ENCODE peak calls at places on chromosomes 5 and 9, in four cellular contexts. J is HepG2, W is K562, K is HCT116. T is an unnamed sample.

GRCh38 chr5:128632264-128632663 is 94.2 kb upstream of the FBN2 start:
- DNase-seq in J (no peak), W (no peak), K (no peak), T (no peak)

GRCh38 chr5:43129161-43129560 is 8.4 kb downstream of the ZNF131 start:
- DNase-seq in J (no peak), W (no peak), K (no peak), T (no peak)

GRCh38 chr9:126431112-126431742 is 104.6 kb downstream of the MVB12B start:
- DNase-seq in J (no peak), W (no peak), K (no peak), T (no peak)

GRCh38 chr9:131714161-131714646 is 25.7 kb downstream of the RAPGEF1 start:
- DNase-seq in J (no peak), W (no peak), K (no peak), T (no peak)

GRCh38 chr5:16787278-16787677 is 148.8 kb downstream of the MYO10 start:
- DNase-seq in J (no peak), W (no peak), K (no peak), T (peak)

GRCh38 chr9:111622626-111623025 is 8.5 kb upstream of the DNAJC25 start:
- DNase-seq in J (peak), W (no peak), K (no peak), T (no peak)

GRCh38 chr9:89642789-89643188 is 38.0 kb downstream of the GADD45G start:
- DNase-seq in J (no peak), W (no peak), K (no peak), T (no peak)

GRCh38 chr9:115717711-115718173 is 435.8 kb upstream of the PAPPA start:
- DNase-seq in J (no peak), W (no peak), K (no peak), T (no peak)

GRCh38 chr9:92160786-92161185 is 45.6 kb upstream of the SPTLC1 start:
- DNase-seq in J (no peak), W (no peak), K (no peak), T (no peak)

GRCh38 chr5:178469011-178469974 is 120.9 kb downstream of the COL23A1 start:
- DNase-seq in J (no peak), W (no peak), K (no peak), T (peak)

GRCh38 chr5:151107738-151108520 is 27.1 kb upstream of the TNIP1 start:
- DNase-seq in J (no peak), W (no peak), K (no peak), T (no peak)

GRCh38 chr5:89330087-89330486 is 447.1 kb upstream of the MEF2C start:
- DNase-seq in J (no peak), W (no peak), K (no peak), T (no peak)

GRCh38 chr5:160287378-160288051 is 24.8 kb downstream of the CCNJL start:
- DNase-seq in J (peak), W (no peak), K (no peak), T (peak)

GRCh38 chr9:13239208-13239607 is 40.3 kb downstream of the MPDZ start:
- DNase-seq in J (no peak), W (no peak), K (no peak), T (peak)

GRCh38 chr5:34970552-34970951 is 41.2 kb downstream of the DNAJC21 start:
- DNase-seq in J (no peak), W (no peak), K (no peak), T (no peak)

GRCh38 chr5:107670028-107670926 is 460 bp downstream of the EFNA5 start:
- DNase-seq in J (no peak), W (no peak), K (no peak), T (peak)

GRCh38 chr5:142156839-142157463 is 48.4 kb downstream of the NDFIP1 start:
- DNase-seq in J (no peak), W (no peak), K (no peak), T (no peak)

GRCh38 chr9:71984388-71985069 is 73.1 kb downstream of the C9orf85 start:
- DNase-seq in J (no peak), W (no peak), K (no peak), T (no peak)

GRCh38 chr5:139743001-139743771 is 52.4 kb upstream of the PSD2 start:
- DNase-seq in J (no peak), W (no peak), K (no peak), T (no peak)

GRCh38 chr5:147455321-147455720 is 54.5 kb downstream of the DPYSL3 start:
- DNase-seq in J (no peak), W (no peak), K (no peak), T (no peak)

GRCh38 chr5:130096488-130096887 is 192.2 kb downstream of the CHSY3 start:
- DNase-seq in J (no peak), W (no peak), K (no peak), T (no peak)

GRCh38 chr5:124963236-124963929 is 216.9 kb upstream of the ZNF608 start:
- DNase-seq in J (peak), W (no peak), K (no peak), T (no peak)

GRCh38 chr5:66958126-66958983 is 238.2 kb downstream of the CD180 start:
- DNase-seq in J (no peak), W (no peak), K (no peak), T (no peak)

GRCh38 chr5:145554399-145554798 is 280.7 kb downstream of the PRELID2 start:
- DNase-seq in J (no peak), W (no peak), K (peak), T (peak)

GRCh38 chr5:133519191-133519590 is 93.2 kb downstream of the FSTL4 start:
- DNase-seq in J (no peak), W (no peak), K (no peak), T (no peak)

GRCh38 chr9:114668146-114668545 is 10.5 kb upstream of the TEX53 start:
- DNase-seq in J (no peak), W (no peak), K (no peak), T (no peak)

GRCh38 chr5:1100652-1101574 is 10.9 kb downstream of the SLC12A7 start:
- DNase-seq in J (no peak), W (no peak), K (no peak), T (no peak)

GRCh38 chr5:90477073-90477472 is 2.4 kb downstream of the POLR3G start:
- DNase-seq in J (no peak), W (no peak), K (no peak), T (no peak)

GRCh38 chr5:167944121-167944858 is 347.2 kb upstream of the WWC1 start:
- DNase-seq in J (no peak), W (no peak), K (no peak), T (peak)

GRCh38 chr9:90306118-90306517 is 336.5 kb downstream of the DIRAS2 start:
- DNase-seq in J (no peak), W (no peak), K (no peak), T (no peak)

GRCh38 chr9:8677725-8678124 is 878.1 kb upstream of the DMAC1 start:
- DNase-seq in J (no peak), W (no peak), K (no peak), T (no peak)

GRCh38 chr9:127087836-127088235 is 34.6 kb downstream of the ANGPTL2 start:
- DNase-seq in J (no peak), W (no peak), K (no peak), T (no peak)

GRCh38 chr9:4970970-4971641 is 14.0 kb upstream of the JAK2 start:
- DNase-seq in J (no peak), W (no peak), K (no peak), T (no peak)

GRCh38 chr9:111974092-111974681 is 77.6 kb downstream of the UGCG start:
- DNase-seq in J (no peak), W (no peak), K (no peak), T (no peak)

GRCh38 chr9:119009253-119009652 is 360.0 kb downstream of the BRINP1 start:
- DNase-seq in J (no peak), W (no peak), K (no peak), T (no peak)

GRCh38 chr5:68949711-68950110 is 144.1 kb upstream of the SLC30A5 start:
- DNase-seq in J (no peak), W (no peak), K (no peak), T (no peak)

GRCh38 chr9:69421908-69422801 is 97.1 kb downstream of the ENTREP1 start:
- DNase-seq in J (peak), W (peak), K (peak), T (peak)

GRCh38 chr5:150584561-150585335 is 55.7 kb upstream of the SYNPO start:
- DNase-seq in J (no peak), W (no peak), K (no peak), T (no peak)

GRCh38 chr5:137220523-137220927 is 278.6 kb downstream of the SPOCK1 start:
- DNase-seq in J (peak), W (peak), K (peak), T (peak)

GRCh38 chr9:134220311-134220710 is 55.9 kb upstream of the RNU6ATAC start:
- DNase-seq in J (peak), W (peak), K (no peak), T (peak)
- TF ChIP-seq REST in J (no peak), W (no peak), K (no peak), T (no peak)

DNA sequence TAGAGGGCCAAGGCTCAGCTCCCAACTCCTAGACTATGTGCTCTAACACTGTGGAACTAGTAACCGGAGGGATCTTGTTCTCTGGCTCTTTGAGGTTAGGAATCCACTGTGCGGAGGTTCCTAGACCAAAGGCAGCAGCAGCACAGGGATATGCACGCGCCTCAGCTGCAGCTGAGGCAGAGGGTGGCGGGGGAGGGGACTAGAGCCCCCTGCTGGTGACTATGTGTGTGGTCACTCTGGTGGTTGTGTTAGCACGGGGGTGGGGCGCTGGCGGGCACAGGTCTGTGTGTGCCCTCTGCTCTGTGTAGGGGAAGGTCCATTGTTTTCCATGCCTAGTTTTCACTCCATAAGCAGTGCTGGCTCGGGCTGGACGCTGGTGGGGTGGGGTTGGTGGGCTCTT is 458.0 kb upstream of the IZUMO3 start:
- DNase-seq in J (peak), W (no peak), K (no peak), T (no peak)
- TF ChIP-seq ELF1 in J (no peak), W (no peak), K (no peak), T (no peak)

GRCh38 chr9:33927694-33928093 is 110.7 kb downstream of the UBE2R2 start:
- DNase-seq in J (no peak), W (no peak), K (no peak), T (no peak)

GRCh38 chr9:33923998-33924701 is 107.2 kb downstream of the UBE2R2 start:
- DNase-seq in J (no peak), W (no peak), K (no peak), T (no peak)

GRCh38 chr9:33926746-33927485 is 110.0 kb downstream of the UBE2R2 start:
- DNase-seq in J (no peak), W (no peak), K (no peak), T (no peak)

GRCh38 chr9:33923079-33923478 is 106.1 kb downstream of the UBE2R2 start:
- DNase-seq in J (no peak), W (no peak), K (no peak), T (no peak)

DNA sequence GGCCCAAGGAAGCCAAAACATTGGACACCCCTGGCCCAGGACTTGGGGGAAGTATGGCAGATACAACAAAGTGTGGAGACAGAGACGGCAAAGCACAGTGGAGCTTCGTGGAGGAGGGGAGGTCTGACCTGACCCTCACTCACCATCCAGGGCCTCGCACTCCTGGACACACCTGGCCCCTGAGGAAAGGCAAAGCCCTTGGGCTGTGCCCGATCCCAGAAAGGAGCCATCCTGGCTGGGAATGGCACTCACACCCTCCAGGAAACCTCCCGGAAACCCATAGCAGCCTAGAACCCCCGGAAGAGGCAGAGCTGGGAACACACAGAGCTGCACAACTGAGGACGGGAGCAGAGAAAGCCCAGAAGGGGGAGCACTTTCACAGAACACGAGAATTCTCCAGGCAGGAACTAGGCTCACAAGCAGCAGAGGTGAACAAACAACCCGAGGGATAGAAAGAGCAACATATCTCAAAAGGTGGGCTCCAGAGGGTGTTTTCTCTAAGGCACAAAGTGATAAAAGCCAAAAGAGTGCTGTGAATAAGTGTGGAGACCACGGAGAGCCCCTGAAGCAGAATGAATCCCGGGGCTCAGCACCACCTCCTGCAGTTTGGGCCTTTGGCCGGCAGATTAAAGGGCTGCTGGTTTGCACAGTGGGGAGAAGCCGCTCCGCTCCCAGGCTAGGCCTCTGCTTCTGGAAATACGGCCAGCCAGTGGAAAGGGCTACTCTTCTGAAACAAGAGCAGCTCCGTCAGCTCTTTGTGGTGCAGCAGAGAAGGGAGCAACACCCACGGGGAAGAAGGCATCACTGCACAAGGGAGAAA is 108.2 kb downstream of the UBE2R2 start:
- DNase-seq in J (peak), W (no peak), K (peak), T (peak)
- TF ChIP-seq ZBTB33 in J (no peak), W (no peak), K (no peak), T (no peak)

DNA sequence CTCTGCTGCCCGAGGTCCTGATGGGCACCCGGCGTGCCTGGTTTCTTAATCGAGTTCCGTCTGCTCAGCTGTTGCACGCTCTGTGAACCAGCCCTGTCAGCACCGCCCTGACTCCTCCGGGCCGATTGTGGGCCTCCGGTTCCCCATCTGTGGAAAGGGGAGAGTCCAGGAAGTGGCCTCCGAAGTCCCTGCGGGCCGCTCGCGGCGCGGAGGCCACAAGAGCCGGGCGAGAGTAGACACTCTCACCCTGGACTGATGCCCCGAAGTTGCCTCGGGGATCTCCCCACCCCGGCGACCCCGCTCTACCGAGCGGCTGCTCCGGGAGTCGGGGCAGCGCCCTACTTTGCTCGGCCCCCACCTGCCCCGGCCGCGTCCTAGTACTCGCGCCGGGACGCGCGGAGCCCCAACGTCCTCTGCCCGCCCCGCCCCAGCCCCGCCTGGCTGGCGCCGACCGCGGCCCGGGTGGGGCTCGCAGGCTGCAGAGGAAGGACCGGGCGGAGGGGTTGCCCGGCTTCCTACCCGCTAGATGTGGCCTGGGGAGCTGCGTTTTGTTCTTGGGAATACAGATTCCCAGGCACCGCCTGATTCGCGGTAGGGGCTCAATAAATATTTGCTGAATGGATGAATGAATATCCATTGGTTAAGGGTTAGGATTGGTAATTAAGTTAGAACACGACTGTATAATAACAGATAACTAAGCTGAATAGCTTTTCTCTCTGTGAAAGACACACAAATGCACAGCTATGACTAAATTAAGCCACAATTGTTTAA is 935 bp upstream of the ZNF367 start:
- DNase-seq in J (peak), W (peak), K (no peak), T (peak)
- TF ChIP-seq REST in J (no peak), W (peak), K (no peak), T (peak)

GRCh38 chr5:154097031-154097430 is 58.3 kb downstream of the MFAP3 start:
- DNase-seq in J (peak), W (peak), K (no peak), T (no peak)
- TF ChIP-seq ELF1 in J (no peak), W (no peak), K (no peak), T (no peak)

DNA sequence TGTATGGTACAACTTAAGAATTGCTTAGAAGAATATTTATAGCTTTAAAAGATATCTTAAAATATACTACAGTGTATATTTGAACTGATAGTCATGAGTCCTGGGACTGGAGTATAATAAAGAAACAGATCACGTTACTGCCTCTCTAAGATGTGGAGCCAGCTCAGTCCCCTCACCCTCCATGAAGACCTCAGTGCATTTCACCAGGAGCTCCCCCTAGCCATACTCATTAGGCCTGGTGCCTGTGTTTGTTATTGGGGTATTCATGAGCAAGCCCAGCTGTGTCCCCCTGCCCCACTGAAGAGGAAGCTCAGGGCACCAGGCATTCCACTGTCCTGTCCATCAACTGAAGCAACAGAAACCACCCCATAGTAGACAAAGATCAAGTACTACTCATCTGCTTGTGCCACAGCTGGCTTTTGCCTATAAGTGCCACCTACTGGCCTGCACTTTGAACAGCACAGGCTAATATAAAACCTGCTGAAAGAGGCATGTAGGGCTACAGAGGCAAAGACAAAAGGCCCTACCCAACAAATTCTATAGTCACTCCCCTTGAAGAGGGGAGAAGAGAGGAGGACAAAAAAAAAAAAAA is 850.2 kb upstream of the NUDT12 start:
- DNase-seq in J (peak), W (no peak), K (peak), T (no peak)
- TF ChIP-seq ZBTB33 in J (no peak), W (no peak), K (no peak), T (no peak)

GRCh38 chr5:5799229-5799628 is 376.8 kb downstream of the ICE1 start:
- DNase-seq in J (no peak), W (no peak), K (no peak), T (no peak)

GRCh38 chr5:5799826-5800225 is 377.3 kb downstream of the ICE1 start:
- DNase-seq in J (no peak), W (no peak), K (no peak), T (no peak)

GRCh38 chr5:5798041-5798827 is 375.8 kb downstream of the ICE1 start:
- DNase-seq in J (no peak), W (no peak), K (no peak), T (no peak)

GRCh38 chr5:5804834-5805233 is 382.4 kb downstream of the ICE1 start:
- DNase-seq in J (no peak), W (no peak), K (no peak), T (no peak)

GRCh38 chr5:5800801-5801761 is 378.6 kb downstream of the ICE1 start:
- DNase-seq in J (no peak), W (no peak), K (no peak), T (no peak)
- TF ChIP-seq REST in J (no peak), W (no peak), K (no peak), T (no peak)

GRCh38 chr9:100066539-100066938 is 32.3 kb downstream of the ERP44 start:
- DNase-seq in J (no peak), W (no peak), K (no peak), T (no peak)

GRCh38 chr9:100070642-100071041 is 28.2 kb downstream of the ERP44 start:
- DNase-seq in J (no peak), W (peak), K (no peak), T (no peak)

GRCh38 chr9:100074093-100074492 is 24.7 kb downstream of the ERP44 start:
- DNase-seq in J (no peak), W (no peak), K (no peak), T (no peak)

GRCh38 chr9:100072805-100073204 is 26.0 kb downstream of the ERP44 start:
- DNase-seq in J (no peak), W (no peak), K (no peak), T (no peak)

GRCh38 chr9:100070071-100070470 is 28.7 kb downstream of the ERP44 start:
- DNase-seq in J (no peak), W (no peak), K (no peak), T (no peak)
- TF ChIP-seq ELF1 in J (no peak), W (no peak), K (no peak), T (no peak)